ENCODE peak calls at places on chromosomes 3 and 15, in six cellular contexts. A is AML-193, G is BJ, H is NCI-H1417, O is activated gamma-delta T cell, B is iris pigment epithelial cell. S is an unnamed sample.

GRCh38 chr15:33852570-33852969 is 115.7 kb upstream of the CHRM5 start:
- DNase-seq in A (no peak), G (no peak), H (no peak), O (no peak), B (peak), S (peak)

GRCh38 chr3:46673151-46674030 is 20.1 kb downstream of the ALS2CL start:
- DNase-seq in A (no peak), G (no peak), H (no peak), O (no peak), B (no peak), S (no peak)

GRCh38 chr15:40743921-40744809 is 10.9 kb downstream of the RMDN3 start:
- DNase-seq in A (peak), G (no peak), H (no peak), O (peak), B (peak), S (peak)

GRCh38 chr3:28667646-28668376 is 319.2 kb upstream of the AZI2 start:
- DNase-seq in A (peak), G (no peak), H (peak), O (no peak), B (peak), S (peak)

GRCh38 chr3:94069242-94069813 is 6.5 kb downstream of the NSUN3 start:
- DNase-seq in A (peak), G (no peak), H (peak), O (no peak), B (peak), S (peak)

GRCh38 chr3:23550402-23550801 is 255.4 kb upstream of the UBE2E1 start:
- DNase-seq in A (no peak), G (no peak), H (no peak), O (no peak), B (no peak), S (no peak)

GRCh38 chr3:194275231-194275671 is 75.9 kb downstream of the CPN2 start:
- DNase-seq in A (no peak), G (no peak), H (no peak), O (no peak), B (no peak), S (no peak)

GRCh38 chr3:52227766-52228165 is 2.3 kb upstream of the TLR9 start:
- DNase-seq in A (no peak), G (no peak), H (no peak), O (no peak), B (no peak), S (no peak)

GRCh38 chr3:41364736-41365135 is 165.4 kb downstream of the CTNNB1 start:
- DNase-seq in A (no peak), G (no peak), H (no peak), O (no peak), B (no peak), S (no peak)

GRCh38 chr3:184295771-184296170 is 3.3 kb upstream of the PSMD2 start:
- DNase-seq in A (no peak), G (no peak), H (no peak), O (no peak), B (no peak), S (no peak)

GRCh38 chr15:73822998-73823397 is 50.4 kb upstream of the TBC1D21 start:
- DNase-seq in A (no peak), G (no peak), H (no peak), O (no peak), B (peak), S (peak)

GRCh38 chr3:185439745-185440466 is 58.9 kb downstream of the TMEM41A start:
- DNase-seq in A (no peak), G (no peak), H (no peak), O (no peak), B (no peak), S (no peak)

GRCh38 chr3:23612296-23612891 is 193.4 kb upstream of the UBE2E1 start:
- DNase-seq in A (no peak), G (no peak), H (no peak), O (no peak), B (peak), S (peak)

GRCh38 chr15:87755226-87755625 is 501.3 kb downstream of the NTRK3 start:
- DNase-seq in A (no peak), G (no peak), H (peak), O (no peak), B (no peak), S (peak)

GRCh38 chr15:95684693-95685115 is 645.8 kb upstream of the NR2F2 start:
- DNase-seq in A (no peak), G (peak), H (no peak), O (no peak), B (peak), S (peak)

GRCh38 chr3:98986073-98986472 is 84.6 kb upstream of the DCBLD2 start:
- DNase-seq in A (no peak), G (peak), H (no peak), O (no peak), B (peak), S (peak)

GRCh38 chr15:33742286-33742685 is 226.0 kb upstream of the CHRM5 start:
- DNase-seq in A (no peak), G (no peak), H (no peak), O (no peak), B (no peak), S (no peak)

GRCh38 chr15:75661041-75661778 is 13.5 kb downstream of the SNX33 start:
- DNase-seq in A (no peak), G (peak), H (no peak), O (no peak), B (peak), S (peak)

GRCh38 chr3:128236667-128237066 is 83.4 kb downstream of the EEFSEC start:
- DNase-seq in A (no peak), G (no peak), H (peak), O (no peak), B (no peak), S (no peak)

GRCh38 chr3:5006755-5007202 is 27.5 kb downstream of the BHLHE40 start:
- DNase-seq in A (no peak), G (no peak), H (no peak), O (peak), B (no peak), S (peak)

GRCh38 chr3:168165390-168166269 is 69.9 kb upstream of the GOLIM4 start:
- DNase-seq in A (peak), G (peak), H (peak), O (no peak), B (peak), S (peak)

GRCh38 chr3:25448750-25449684 is 21.0 kb downstream of the RARB start:
- DNase-seq in A (no peak), G (no peak), H (peak), O (no peak), B (peak), S (peak)

GRCh38 chr3:23071758-23072157 is 131.4 kb upstream of the UBE2E2 start:
- DNase-seq in A (no peak), G (no peak), H (no peak), O (no peak), B (no peak), S (no peak)

GRCh38 chr3:14803101-14803980 is 15.4 kb upstream of the FGD5 start:
- DNase-seq in A (no peak), G (no peak), H (no peak), O (no peak), B (peak), S (peak)

GRCh38 chr3:38004415-38005075 is 14.0 kb downstream of the VILL start:
- DNase-seq in A (peak), G (no peak), H (peak), O (no peak), B (peak), S (peak)